ENCODE peak calls at places on chromosomes 6 and 20, in ten cellular contexts. One of them, this sample, is unnamed.

GRCh38 chr6:78835817-78836216 is 31.5 kb upstream of the IRAK1BP1 start:
- DNase-seq in neural crest cell: no peak
- DNase-seq in dorsolateral prefrontal cortex: no peak
- DNase-seq in A549: no peak
- DNase-seq in hippocampal formation: no peak
- DNase-seq in naive thymus-derived CD4-positive, alpha-beta T cell: no peak
- DNase-seq in mucosa of gallbladder: no peak
- DNase-seq in hypothalamus: no peak
- DNase-seq in HS-5: no peak
- DNase-seq in iris pigment epithelial cell: no peak
- DNase-seq in this sample: no peak

GRCh38 chr6:49933526-49933925 is 30.4 kb downstream of the DEFB114 start:
- DNase-seq in dorsolateral prefrontal cortex: no peak
- DNase-seq in hippocampal formation: no peak
- DNase-seq in mucosa of gallbladder: no peak
- DNase-seq in naive thymus-derived CD4-positive, alpha-beta T cell: no peak
- DNase-seq in HS-5: no peak
- DNase-seq in iris pigment epithelial cell: no peak
- DNase-seq in hypothalamus: no peak
- DNase-seq in A549: no peak
- DNase-seq in neural crest cell: no peak
- DNase-seq in this sample: no peak

GRCh38 chr6:147222160-147222838 is 18.1 kb downstream of the STXBP5 start:
- DNase-seq in dorsolateral prefrontal cortex: no peak
- DNase-seq in hippocampal formation: no peak
- DNase-seq in iris pigment epithelial cell: peak; percentile 49
- DNase-seq in HS-5: no peak
- DNase-seq in A549: no peak
- DNase-seq in hypothalamus: no peak
- DNase-seq in neural crest cell: no peak
- DNase-seq in mucosa of gallbladder: no peak
- DNase-seq in naive thymus-derived CD4-positive, alpha-beta T cell: peak; percentile 35
- DNase-seq in this sample: no peak

GRCh38 chr6:141682391-141682790 is 450.3 kb upstream of the GJE1 start:
- DNase-seq in naive thymus-derived CD4-positive, alpha-beta T cell: no peak
- DNase-seq in HS-5: peak; percentile 37
- DNase-seq in A549: no peak
- DNase-seq in neural crest cell: no peak
- DNase-seq in hippocampal formation: no peak
- DNase-seq in mucosa of gallbladder: no peak
- DNase-seq in hypothalamus: no peak
- DNase-seq in iris pigment epithelial cell: no peak
- DNase-seq in dorsolateral prefrontal cortex: no peak
- DNase-seq in this sample: no peak

GRCh38 chr20:25544760-25545159 is 40.6 kb downstream of the NINL start:
- DNase-seq in iris pigment epithelial cell: peak; percentile 55
- DNase-seq in HS-5: no peak
- DNase-seq in hippocampal formation: no peak
- DNase-seq in naive thymus-derived CD4-positive, alpha-beta T cell: no peak
- DNase-seq in neural crest cell: no peak
- DNase-seq in dorsolateral prefrontal cortex: no peak
- DNase-seq in hypothalamus: no peak
- DNase-seq in A549: no peak
- DNase-seq in mucosa of gallbladder: no peak
- DNase-seq in this sample: no peak

GRCh38 chr6:7240351-7240750 is 72.6 kb downstream of the SSR1 start:
- DNase-seq in neural crest cell: no peak
- DNase-seq in HS-5: no peak
- DNase-seq in iris pigment epithelial cell: no peak
- DNase-seq in hypothalamus: no peak
- DNase-seq in A549: no peak
- DNase-seq in hippocampal formation: no peak
- DNase-seq in mucosa of gallbladder: no peak
- DNase-seq in naive thymus-derived CD4-positive, alpha-beta T cell: no peak
- DNase-seq in dorsolateral prefrontal cortex: no peak
- DNase-seq in this sample: no peak

GRCh38 chr6:70166088-70166958 is 136.6 kb downstream of the COL9A1 start:
- DNase-seq in hippocampal formation: peak; percentile 8
- DNase-seq in mucosa of gallbladder: peak; percentile 40
- DNase-seq in A549: peak; percentile 21
- DNase-seq in naive thymus-derived CD4-positive, alpha-beta T cell: peak; percentile 3
- DNase-seq in HS-5: no peak
- DNase-seq in iris pigment epithelial cell: peak; percentile 57
- DNase-seq in dorsolateral prefrontal cortex: peak; percentile 74
- DNase-seq in hypothalamus: no peak
- DNase-seq in neural crest cell: peak; percentile 61
- DNase-seq in this sample: peak; percentile 16

GRCh38 chr6:127732927-127733326 is 156.0 kb downstream of the C6orf58 start:
- DNase-seq in A549: no peak
- DNase-seq in naive thymus-derived CD4-positive, alpha-beta T cell: no peak
- DNase-seq in hypothalamus: no peak
- DNase-seq in iris pigment epithelial cell: no peak
- DNase-seq in dorsolateral prefrontal cortex: no peak
- DNase-seq in neural crest cell: no peak
- DNase-seq in mucosa of gallbladder: no peak
- DNase-seq in HS-5: no peak
- DNase-seq in hippocampal formation: no peak
- DNase-seq in this sample: no peak

GRCh38 chr20:58169441-58169840 is 59.0 kb downstream of the ANKRD60 start:
- DNase-seq in dorsolateral prefrontal cortex: no peak
- DNase-seq in hippocampal formation: no peak
- DNase-seq in A549: no peak
- DNase-seq in hypothalamus: no peak
- DNase-seq in mucosa of gallbladder: no peak
- DNase-seq in neural crest cell: no peak
- DNase-seq in naive thymus-derived CD4-positive, alpha-beta T cell: no peak
- DNase-seq in HS-5: no peak
- DNase-seq in iris pigment epithelial cell: peak; percentile 61
- DNase-seq in this sample: no peak

GRCh38 chr6:16539086-16539931 is 222.0 kb downstream of the ATXN1 start:
- DNase-seq in hypothalamus: no peak
- DNase-seq in dorsolateral prefrontal cortex: no peak
- DNase-seq in neural crest cell: no peak
- DNase-seq in iris pigment epithelial cell: no peak
- DNase-seq in A549: no peak
- DNase-seq in mucosa of gallbladder: peak; percentile 34
- DNase-seq in hippocampal formation: no peak
- DNase-seq in HS-5: no peak
- DNase-seq in naive thymus-derived CD4-positive, alpha-beta T cell: no peak
- DNase-seq in this sample: peak; percentile 78

GRCh38 chr6:151160869-151161268 is 78.9 kb upstream of the AKAP12 start:
- DNase-seq in iris pigment epithelial cell: peak; percentile 49
- DNase-seq in hippocampal formation: no peak
- DNase-seq in A549: no peak
- DNase-seq in neural crest cell: no peak
- DNase-seq in dorsolateral prefrontal cortex: no peak
- DNase-seq in hypothalamus: no peak
- DNase-seq in HS-5: no peak
- DNase-seq in mucosa of gallbladder: peak; percentile 87
- DNase-seq in naive thymus-derived CD4-positive, alpha-beta T cell: no peak
- DNase-seq in this sample: no peak

GRCh38 chr6:150296890-150297289 is 71.9 kb upstream of the IYD start:
- DNase-seq in HS-5: no peak
- DNase-seq in iris pigment epithelial cell: no peak
- DNase-seq in A549: no peak
- DNase-seq in dorsolateral prefrontal cortex: no peak
- DNase-seq in hippocampal formation: no peak
- DNase-seq in neural crest cell: no peak
- DNase-seq in naive thymus-derived CD4-positive, alpha-beta T cell: no peak
- DNase-seq in hypothalamus: no peak
- DNase-seq in mucosa of gallbladder: no peak
- DNase-seq in this sample: no peak

GRCh38 chr6:37699138-37699766 is 1.6 kb upstream of the MDGA1 start:
- DNase-seq in naive thymus-derived CD4-positive, alpha-beta T cell: peak; percentile 75
- DNase-seq in dorsolateral prefrontal cortex: no peak
- DNase-seq in mucosa of gallbladder: peak; percentile 14
- DNase-seq in hypothalamus: no peak
- DNase-seq in iris pigment epithelial cell: no peak
- DNase-seq in A549: no peak
- DNase-seq in neural crest cell: no peak
- DNase-seq in hippocampal formation: no peak
- DNase-seq in HS-5: no peak
- DNase-seq in this sample: peak; percentile 48

GRCh38 chr6:37994238-37994637 is 174.7 kb downstream of the ZFAND3 start:
- DNase-seq in HS-5: no peak
- DNase-seq in neural crest cell: no peak
- DNase-seq in naive thymus-derived CD4-positive, alpha-beta T cell: no peak
- DNase-seq in iris pigment epithelial cell: peak; percentile 56
- DNase-seq in hippocampal formation: no peak
- DNase-seq in mucosa of gallbladder: no peak
- DNase-seq in hypothalamus: no peak
- DNase-seq in dorsolateral prefrontal cortex: no peak
- DNase-seq in A549: no peak
- DNase-seq in this sample: no peak

This sample was measured in HCT116.